ENCODE peak calls at places on chromosomes 12 and 14, in five cellular contexts. U, Z, I, M and A are unnamed samples.

GRCh38 chr12:115755752-115756140 is 521.7 kb downstream of the MED13L start:
- DNase-seq in M (no peak), I (no peak), Z (no peak), U (no peak), A (no peak)

GRCh38 chr14:91872517-91873470 is 5.5 kb upstream of the TC2N start:
- DNase-seq in U (no peak), Z (peak), I (peak), M (peak), A (peak)

GRCh38 chr14:34930591-34931069 is 52.2 kb upstream of the SRP54 start:
- DNase-seq in I (no peak), Z (no peak), U (no peak), M (no peak), A (no peak)

GRCh38 chr12:88914967-88915366 is 334.7 kb upstream of the KITLG start:
- DNase-seq in M (no peak), I (no peak), Z (no peak), U (no peak), A (no peak)

GRCh38 chr14:88551936-88552565 is 2.8 kb downstream of the PTPN21 start:
- DNase-seq in U (no peak), I (no peak), M (peak), Z (no peak), A (peak)

GRCh38 chr12:58496411-58496810 is 423.9 kb downstream of the LRIG3 start:
- DNase-seq in I (no peak), M (peak), U (no peak), Z (no peak), A (peak)

GRCh38 chr14:100078997-100079561 is 13.9 kb downstream of the EVL start:
- DNase-seq in Z (no peak), I (peak), U (peak), M (peak), A (peak)

GRCh38 chr14:71751264-71751663 is 181.0 kb upstream of the RGS6 start:
- DNase-seq in U (no peak), I (no peak), Z (no peak), M (peak), A (no peak)

GRCh38 chr12:74541074-74541473 is 3.4 kb downstream of the ATXN7L3B start:
- DNase-seq in Z (no peak), U (no peak), M (no peak), I (no peak), A (no peak)

GRCh38 chr12:51827925-51828818 is 20.3 kb downstream of the FIGNL2 start:
- DNase-seq in U (no peak), Z (no peak), M (peak), I (peak), A (peak)

GRCh38 chr12:132479938-132480619 is 9.9 kb upstream of the FBRSL1 start:
- DNase-seq in U (no peak), I (no peak), Z (no peak), M (no peak), A (no peak)

GRCh38 chr12:6839482-6840201 is 1.1 kb upstream of the GNB3 start:
- DNase-seq in Z (no peak), I (no peak), U (no peak), M (no peak), A (no peak)

GRCh38 chr12:116087399-116087798 is 190.1 kb downstream of the MED13L start:
- DNase-seq in M (no peak), Z (no peak), U (no peak), I (no peak), A (no peak)

GRCh38 chr12:93784339-93785086 is 107.3 kb downstream of the CRADD start:
- DNase-seq in U (no peak), I (peak), M (peak), Z (no peak), A (peak)

GRCh38 chr14:79540394-79540793 is 670.9 kb downstream of the DIO2 start:
- DNase-seq in Z (no peak), M (no peak), I (no peak), U (no peak), A (no peak)

GRCh38 chr12:45034861-45035265 is 16.0 kb downstream of the DBX2 start:
- DNase-seq in I (no peak), Z (no peak), M (no peak), U (no peak), A (no peak)

GRCh38 chr12:104372048-104372720 is 68.6 kb downstream of the EID3 start:
- DNase-seq in I (peak), Z (no peak), U (no peak), M (no peak), A (no peak)

GRCh38 chr12:58105225-58106119 is 164.1 kb downstream of the ATP23 start:
- DNase-seq in Z (peak), M (peak), U (no peak), I (no peak), A (peak)

GRCh38 chr14:45181329-45181728 is 45.6 kb downstream of the FANCM start:
- DNase-seq in M (peak), I (no peak), U (no peak), Z (no peak), A (peak)

GRCh38 chr12:52617403-52617785 is 965 bp downstream of the KRT73 start:
- DNase-seq in M (no peak), Z (no peak), I (no peak), U (no peak), A (no peak)

GRCh38 chr14:105412768-105413541 is 6.7 kb upstream of the MTA1 start:
- DNase-seq in M (no peak), Z (no peak), U (no peak), I (no peak), A (no peak)

GRCh38 chr12:70227911-70228310 is 15.3 kb upstream of the CNOT2 start:
- DNase-seq in I (no peak), M (no peak), U (no peak), Z (no peak), A (no peak)

GRCh38 chr14:76918751-76919421 is 92.7 kb downstream of the LRRC74A start:
- DNase-seq in Z (peak), I (peak), U (peak), M (peak), A (peak)

GRCh38 chr12:46549527-46550265 is 177.1 kb upstream of the SLC38A2 start:
- DNase-seq in Z (no peak), U (no peak), I (no peak), M (peak), A (peak)

GRCh38 chr12:70627677-70628076 is 9.6 kb downstream of the PTPRB start:
- DNase-seq in U (no peak), M (no peak), Z (no peak), I (no peak), A (no peak)

GRCh38 chr14:67539116-67539515 is 6.0 kb downstream of the PLEKHH1 start:
- DNase-seq in Z (no peak), M (no peak), I (no peak), U (no peak), A (no peak)

GRCh38 chr12:46304080-46304479 is 35.2 kb upstream of the SLC38A1 start:
- DNase-seq in I (no peak), Z (no peak), U (no peak), M (peak), A (no peak)